ENCODE peak calls at places on chromosomes 11 and 22, in seven cellular contexts. One of them, this sample, is unnamed.
A peak's percentile ranks its signal among the peaks of the same experiment; 100 is the strongest.

GRCh38 chr11:112776834-112777793 is 184.1 kb upstream of the NCAM1 start:
- DNase-seq in H9: no peak
- DNase-seq in choroid plexus epithelial cell: no peak
- DNase-seq in stimulated activated CD8-positive, alpha-beta memory T cell treated with anti-CD3 and anti-CD28 coated beads, Interleukin-15, amount 100 ng/mL, for 4 hours: no peak
- DNase-seq in activated CD4-positive, alpha-beta T cell treated with anti-CD3 and anti-CD28 coated beads for 48 hours: no peak
- DNase-seq in SW480: no peak
- DNase-seq in HT-29: no peak
- DNase-seq in this sample: no peak

GRCh38 chr11:45655831-45656230 is 9.6 kb downstream of the CHST1 start:
- DNase-seq in HT-29: no peak
- DNase-seq in choroid plexus epithelial cell: no peak
- DNase-seq in activated CD4-positive, alpha-beta T cell treated with anti-CD3 and anti-CD28 coated beads for 48 hours: no peak
- DNase-seq in stimulated activated CD8-positive, alpha-beta memory T cell treated with anti-CD3 and anti-CD28 coated beads, Interleukin-15, amount 100 ng/mL, for 4 hours: no peak
- DNase-seq in H9: no peak
- DNase-seq in SW480: no peak
- DNase-seq in this sample: no peak

GRCh38 chr11:63641727-63642126 is 27.5 kb upstream of the PLAAT3 start:
- DNase-seq in choroid plexus epithelial cell: peak; percentile 46
- DNase-seq in stimulated activated CD8-positive, alpha-beta memory T cell treated with anti-CD3 and anti-CD28 coated beads, Interleukin-15, amount 100 ng/mL, for 4 hours: no peak
- DNase-seq in H9: no peak
- DNase-seq in HT-29: no peak
- DNase-seq in SW480: no peak
- DNase-seq in activated CD4-positive, alpha-beta T cell treated with anti-CD3 and anti-CD28 coated beads for 48 hours: no peak
- DNase-seq in this sample: no peak

GRCh38 chr22:27628891-27629631 is 172.5 kb downstream of the MN1 start:
- DNase-seq in H9: no peak
- DNase-seq in activated CD4-positive, alpha-beta T cell treated with anti-CD3 and anti-CD28 coated beads for 48 hours: no peak
- DNase-seq in choroid plexus epithelial cell: no peak
- DNase-seq in HT-29: peak; percentile 24
- DNase-seq in SW480: no peak
- DNase-seq in stimulated activated CD8-positive, alpha-beta memory T cell treated with anti-CD3 and anti-CD28 coated beads, Interleukin-15, amount 100 ng/mL, for 4 hours: no peak
- DNase-seq in this sample: no peak

GRCh38 chr11:113477321-113477720 is 2.1 kb upstream of the DRD2 start:
- DNase-seq in SW480: no peak
- DNase-seq in H9: peak; percentile 63
- DNase-seq in activated CD4-positive, alpha-beta T cell treated with anti-CD3 and anti-CD28 coated beads for 48 hours: no peak
- DNase-seq in HT-29: no peak
- DNase-seq in stimulated activated CD8-positive, alpha-beta memory T cell treated with anti-CD3 and anti-CD28 coated beads, Interleukin-15, amount 100 ng/mL, for 4 hours: no peak
- DNase-seq in choroid plexus epithelial cell: peak; percentile 4
- DNase-seq in this sample: peak; percentile 47

GRCh38 chr11:112623057-112623456 is 338.2 kb upstream of the NCAM1 start:
- DNase-seq in activated CD4-positive, alpha-beta T cell treated with anti-CD3 and anti-CD28 coated beads for 48 hours: no peak
- DNase-seq in HT-29: no peak
- DNase-seq in H9: no peak
- DNase-seq in choroid plexus epithelial cell: no peak
- DNase-seq in SW480: no peak
- DNase-seq in stimulated activated CD8-positive, alpha-beta memory T cell treated with anti-CD3 and anti-CD28 coated beads, Interleukin-15, amount 100 ng/mL, for 4 hours: no peak
- DNase-seq in this sample: no peak

GRCh38 chr11:76805206-76805913 is 22.2 kb downstream of the TSKU start:
- DNase-seq in stimulated activated CD8-positive, alpha-beta memory T cell treated with anti-CD3 and anti-CD28 coated beads, Interleukin-15, amount 100 ng/mL, for 4 hours: no peak
- DNase-seq in HT-29: peak; percentile 41
- DNase-seq in choroid plexus epithelial cell: peak; percentile 66
- DNase-seq in SW480: peak; percentile 50
- DNase-seq in activated CD4-positive, alpha-beta T cell treated with anti-CD3 and anti-CD28 coated beads for 48 hours: peak; percentile 77
- DNase-seq in H9: no peak
- DNase-seq in this sample: no peak

GRCh38 chr11:57131080-57131790 is 50.5 kb upstream of the LRRC55 start:
- DNase-seq in SW480: peak; percentile 55
- DNase-seq in H9: peak; percentile 79
- DNase-seq in choroid plexus epithelial cell: peak; percentile 31
- DNase-seq in HT-29: peak; percentile 69
- DNase-seq in activated CD4-positive, alpha-beta T cell treated with anti-CD3 and anti-CD28 coated beads for 48 hours: peak; percentile 14
- DNase-seq in stimulated activated CD8-positive, alpha-beta memory T cell treated with anti-CD3 and anti-CD28 coated beads, Interleukin-15, amount 100 ng/mL, for 4 hours: no peak
- DNase-seq in this sample: peak; percentile 75

GRCh38 chr11:96012086-96012824 is 88.3 kb upstream of the MTMR2 start:
- DNase-seq in HT-29: peak; percentile 98
- DNase-seq in SW480: peak; percentile 97
- DNase-seq in stimulated activated CD8-positive, alpha-beta memory T cell treated with anti-CD3 and anti-CD28 coated beads, Interleukin-15, amount 100 ng/mL, for 4 hours: no peak
- DNase-seq in choroid plexus epithelial cell: peak; percentile 89
- DNase-seq in H9: peak; percentile 37
- DNase-seq in activated CD4-positive, alpha-beta T cell treated with anti-CD3 and anti-CD28 coated beads for 48 hours: peak; percentile 60
- DNase-seq in this sample: no peak

GRCh38 chr11:47356129-47356997 is 3.9 kb upstream of the MYBPC3 start:
- DNase-seq in choroid plexus epithelial cell: no peak
- DNase-seq in activated CD4-positive, alpha-beta T cell treated with anti-CD3 and anti-CD28 coated beads for 48 hours: no peak
- DNase-seq in H9: no peak
- DNase-seq in HT-29: no peak
- DNase-seq in stimulated activated CD8-positive, alpha-beta memory T cell treated with anti-CD3 and anti-CD28 coated beads, Interleukin-15, amount 100 ng/mL, for 4 hours: no peak
- DNase-seq in SW480: no peak
- DNase-seq in this sample: no peak

GRCh38 chr11:31355131-31355530 is 14.4 kb downstream of the DCDC1 start:
- DNase-seq in stimulated activated CD8-positive, alpha-beta memory T cell treated with anti-CD3 and anti-CD28 coated beads, Interleukin-15, amount 100 ng/mL, for 4 hours: no peak
- DNase-seq in choroid plexus epithelial cell: peak; percentile 22
- DNase-seq in HT-29: no peak
- DNase-seq in SW480: no peak
- DNase-seq in activated CD4-positive, alpha-beta T cell treated with anti-CD3 and anti-CD28 coated beads for 48 hours: no peak
- DNase-seq in H9: no peak
- DNase-seq in this sample: no peak

GRCh38 chr11:76090821-76091220 is 115.5 kb downstream of the WNT11 start:
- DNase-seq in choroid plexus epithelial cell: no peak
- DNase-seq in SW480: no peak
- DNase-seq in activated CD4-positive, alpha-beta T cell treated with anti-CD3 and anti-CD28 coated beads for 48 hours: no peak
- DNase-seq in HT-29: no peak
- DNase-seq in H9: no peak
- DNase-seq in stimulated activated CD8-positive, alpha-beta memory T cell treated with anti-CD3 and anti-CD28 coated beads, Interleukin-15, amount 100 ng/mL, for 4 hours: no peak
- DNase-seq in this sample: no peak

GRCh38 chr11:75499423-75500305 is 26.1 kb downstream of the GDPD5 start:
- DNase-seq in stimulated activated CD8-positive, alpha-beta memory T cell treated with anti-CD3 and anti-CD28 coated beads, Interleukin-15, amount 100 ng/mL, for 4 hours: no peak
- DNase-seq in SW480: peak; percentile 44
- DNase-seq in HT-29: no peak
- DNase-seq in H9: no peak
- DNase-seq in activated CD4-positive, alpha-beta T cell treated with anti-CD3 and anti-CD28 coated beads for 48 hours: no peak
- DNase-seq in choroid plexus epithelial cell: peak; percentile 93
- DNase-seq in this sample: no peak

GRCh38 chr11:16082532-16083055 is 273.8 kb downstream of the SOX6 start:
- DNase-seq in activated CD4-positive, alpha-beta T cell treated with anti-CD3 and anti-CD28 coated beads for 48 hours: no peak
- DNase-seq in SW480: no peak
- DNase-seq in H9: no peak
- DNase-seq in HT-29: no peak
- DNase-seq in choroid plexus epithelial cell: no peak
- DNase-seq in stimulated activated CD8-positive, alpha-beta memory T cell treated with anti-CD3 and anti-CD28 coated beads, Interleukin-15, amount 100 ng/mL, for 4 hours: no peak
- DNase-seq in this sample: no peak

GRCh38 chr11:129804012-129804411 is 11.6 kb upstream of the TMEM45B start:
- DNase-seq in choroid plexus epithelial cell: no peak
- DNase-seq in SW480: no peak
- DNase-seq in HT-29: no peak
- DNase-seq in H9: no peak
- DNase-seq in activated CD4-positive, alpha-beta T cell treated with anti-CD3 and anti-CD28 coated beads for 48 hours: no peak
- DNase-seq in stimulated activated CD8-positive, alpha-beta memory T cell treated with anti-CD3 and anti-CD28 coated beads, Interleukin-15, amount 100 ng/mL, for 4 hours: no peak
- DNase-seq in this sample: no peak

GRCh38 chr22:28647216-28647615 is 32.4 kb downstream of the TTC28 start:
- DNase-seq in HT-29: no peak
- DNase-seq in SW480: no peak
- DNase-seq in H9: no peak
- DNase-seq in activated CD4-positive, alpha-beta T cell treated with anti-CD3 and anti-CD28 coated beads for 48 hours: no peak
- DNase-seq in choroid plexus epithelial cell: peak; percentile 2
- DNase-seq in stimulated activated CD8-positive, alpha-beta memory T cell treated with anti-CD3 and anti-CD28 coated beads, Interleukin-15, amount 100 ng/mL, for 4 hours: no peak
- DNase-seq in this sample: no peak

GRCh38 chr11:125950696-125951645 is 5.1 kb downstream of the VSIG10L2 start:
- DNase-seq in HT-29: no peak
- DNase-seq in stimulated activated CD8-positive, alpha-beta memory T cell treated with anti-CD3 and anti-CD28 coated beads, Interleukin-15, amount 100 ng/mL, for 4 hours: no peak
- DNase-seq in choroid plexus epithelial cell: peak; percentile 9
- DNase-seq in activated CD4-positive, alpha-beta T cell treated with anti-CD3 and anti-CD28 coated beads for 48 hours: no peak
- DNase-seq in H9: no peak
- DNase-seq in SW480: no peak
- DNase-seq in this sample: no peak

GRCh38 chr11:75325713-75326438 is 25.6 kb downstream of the ARRB1 start:
- DNase-seq in stimulated activated CD8-positive, alpha-beta memory T cell treated with anti-CD3 and anti-CD28 coated beads, Interleukin-15, amount 100 ng/mL, for 4 hours: no peak
- DNase-seq in SW480: peak; percentile 12
- DNase-seq in HT-29: peak; percentile 69
- DNase-seq in choroid plexus epithelial cell: peak; percentile 94
- DNase-seq in activated CD4-positive, alpha-beta T cell treated with anti-CD3 and anti-CD28 coated beads for 48 hours: peak; percentile 82
- DNase-seq in H9: no peak
- DNase-seq in this sample: no peak

GRCh38 chr22:40247976-40248375 is 70.3 kb downstream of the TNRC6B start:
- DNase-seq in H9: no peak
- DNase-seq in choroid plexus epithelial cell: no peak
- DNase-seq in SW480: no peak
- DNase-seq in HT-29: no peak
- DNase-seq in activated CD4-positive, alpha-beta T cell treated with anti-CD3 and anti-CD28 coated beads for 48 hours: peak; percentile 69
- DNase-seq in stimulated activated CD8-positive, alpha-beta memory T cell treated with anti-CD3 and anti-CD28 coated beads, Interleukin-15, amount 100 ng/mL, for 4 hours: peak; percentile 31
- DNase-seq in this sample: no peak

GRCh38 chr11:10122337-10123197 is 171.5 kb downstream of the SBF2 start:
- DNase-seq in activated CD4-positive, alpha-beta T cell treated with anti-CD3 and anti-CD28 coated beads for 48 hours: no peak
- DNase-seq in H9: no peak
- DNase-seq in choroid plexus epithelial cell: peak; percentile 85
- DNase-seq in HT-29: peak; percentile 49
- DNase-seq in SW480: peak; percentile 94
- DNase-seq in stimulated activated CD8-positive, alpha-beta memory T cell treated with anti-CD3 and anti-CD28 coated beads, Interleukin-15, amount 100 ng/mL, for 4 hours: no peak
- DNase-seq in this sample: no peak

GRCh38 chr22:39287076-39287743 is 32.2 kb downstream of the RPL3 start:
- DNase-seq in stimulated activated CD8-positive, alpha-beta memory T cell treated with anti-CD3 and anti-CD28 coated beads, Interleukin-15, amount 100 ng/mL, for 4 hours: no peak
- DNase-seq in choroid plexus epithelial cell: no peak
- DNase-seq in activated CD4-positive, alpha-beta T cell treated with anti-CD3 and anti-CD28 coated beads for 48 hours: no peak
- DNase-seq in SW480: peak; percentile 18
- DNase-seq in H9: no peak
- DNase-seq in HT-29: no peak
- DNase-seq in this sample: no peak

GRCh38 chr22:43345761-43346261 is 2.6 kb upstream of the SCUBE1 start:
- DNase-seq in stimulated activated CD8-positive, alpha-beta memory T cell treated with anti-CD3 and anti-CD28 coated beads, Interleukin-15, amount 100 ng/mL, for 4 hours: no peak
- DNase-seq in SW480: no peak
- DNase-seq in HT-29: no peak
- DNase-seq in activated CD4-positive, alpha-beta T cell treated with anti-CD3 and anti-CD28 coated beads for 48 hours: no peak
- DNase-seq in H9: no peak
- DNase-seq in choroid plexus epithelial cell: no peak
- DNase-seq in this sample: no peak

GRCh38 chr11:128518493-128519207 is 68.7 kb downstream of the ETS1 start:
- DNase-seq in H9: no peak
- DNase-seq in stimulated activated CD8-positive, alpha-beta memory T cell treated with anti-CD3 and anti-CD28 coated beads, Interleukin-15, amount 100 ng/mL, for 4 hours: no peak
- DNase-seq in choroid plexus epithelial cell: peak; percentile 54
- DNase-seq in SW480: no peak
- DNase-seq in HT-29: no peak
- DNase-seq in activated CD4-positive, alpha-beta T cell treated with anti-CD3 and anti-CD28 coated beads for 48 hours: no peak
- DNase-seq in this sample: no peak

GRCh38 chr22:36966851-36967535 is 52.3 kb downstream of the TST start:
- DNase-seq in choroid plexus epithelial cell: no peak
- DNase-seq in stimulated activated CD8-positive, alpha-beta memory T cell treated with anti-CD3 and anti-CD28 coated beads, Interleukin-15, amount 100 ng/mL, for 4 hours: no peak
- DNase-seq in SW480: no peak
- DNase-seq in activated CD4-positive, alpha-beta T cell treated with anti-CD3 and anti-CD28 coated beads for 48 hours: no peak
- DNase-seq in H9: no peak
- DNase-seq in HT-29: no peak
- DNase-seq in this sample: no peak

GRCh38 chr11:130510407-130511006 is 62.1 kb downstream of the ADAMTS15 start:
- DNase-seq in activated CD4-positive, alpha-beta T cell treated with anti-CD3 and anti-CD28 coated beads for 48 hours: no peak
- DNase-seq in choroid plexus epithelial cell: peak; percentile 86
- DNase-seq in SW480: no peak
- DNase-seq in stimulated activated CD8-positive, alpha-beta memory T cell treated with anti-CD3 and anti-CD28 coated beads, Interleukin-15, amount 100 ng/mL, for 4 hours: no peak
- DNase-seq in H9: no peak
- DNase-seq in HT-29: no peak
- DNase-seq in this sample: no peak

GRCh38 chr11:62921201-62921572 is at the start of gene CHRM1:
- DNase-seq in HT-29: no peak
- DNase-seq in activated CD4-positive, alpha-beta T cell treated with anti-CD3 and anti-CD28 coated beads for 48 hours: no peak
- DNase-seq in choroid plexus epithelial cell: no peak
- DNase-seq in stimulated activated CD8-positive, alpha-beta memory T cell treated with anti-CD3 and anti-CD28 coated beads, Interleukin-15, amount 100 ng/mL, for 4 hours: no peak
- DNase-seq in H9: no peak
- DNase-seq in SW480: no peak
- DNase-seq in this sample: no peak

This sample was measured in ecto neural progenitor cell.